ENCODE peak calls at places on chromosomes 7 and 10, in five cellular contexts. One of them, this sample, is unnamed.
A peak's percentile ranks its signal among the peaks of the same experiment; 100 is the strongest.

GRCh38 chr10:48592346-48592745 is 12.5 kb downstream of the ARHGAP22 start:
- DNase-seq in transverse colon: no peak
- DNase-seq in H1: no peak
- DNase-seq in suprapubic skin: no peak
- DNase-seq in HCT116: no peak
- DNase-seq in this sample: no peak

GRCh38 chr7:37481722-37482288 is 33.1 kb upstream of the ELMO1 start:
- DNase-seq in transverse colon: no peak
- DNase-seq in H1: no peak
- DNase-seq in suprapubic skin: no peak
- DNase-seq in HCT116: no peak
- DNase-seq in this sample: no peak

GRCh38 chr10:122019414-122019975 is 30.5 kb downstream of the TACC2 start:
- DNase-seq in transverse colon: peak; percentile 89
- DNase-seq in H1: no peak
- DNase-seq in suprapubic skin: no peak
- DNase-seq in HCT116: no peak
- DNase-seq in this sample: no peak

GRCh38 chr10:61285749-61286148 is 167.4 kb downstream of the TMEM26 start:
- DNase-seq in transverse colon: no peak
- DNase-seq in H1: no peak
- DNase-seq in suprapubic skin: no peak
- DNase-seq in HCT116: no peak
- DNase-seq in this sample: no peak

GRCh38 chr10:115654961-115655360 is 561.8 kb downstream of the ATRNL1 start:
- DNase-seq in transverse colon: no peak
- DNase-seq in H1: no peak
- DNase-seq in suprapubic skin: no peak
- DNase-seq in HCT116: no peak
- DNase-seq in this sample: no peak

GRCh38 chr10:111142082-111142481 is 65.3 kb downstream of the ADRA2A start:
- DNase-seq in transverse colon: no peak
- DNase-seq in H1: no peak
- DNase-seq in suprapubic skin: no peak
- DNase-seq in HCT116: peak; percentile 8
- DNase-seq in this sample: no peak

GRCh38 chr10:28883741-28884443 is 206.6 kb downstream of the BAMBI start:
- DNase-seq in transverse colon: no peak
- DNase-seq in H1: no peak
- DNase-seq in suprapubic skin: no peak
- DNase-seq in HCT116: no peak
- DNase-seq in this sample: no peak

GRCh38 chr7:38862666-38863065 is 46.3 kb downstream of the VPS41 start:
- DNase-seq in transverse colon: no peak
- DNase-seq in H1: no peak
- DNase-seq in suprapubic skin: no peak
- DNase-seq in HCT116: no peak
- DNase-seq in this sample: no peak

GRCh38 chr10:18293536-18294510 is 153.6 kb downstream of the CACNB2 start:
- DNase-seq in transverse colon: no peak
- DNase-seq in H1: no peak
- DNase-seq in suprapubic skin: no peak
- DNase-seq in HCT116: no peak
- DNase-seq in this sample: no peak

GRCh38 chr7:46707973-46708372 is 786.9 kb upstream of the IGFBP3 start:
- DNase-seq in transverse colon: no peak
- DNase-seq in H1: no peak
- DNase-seq in suprapubic skin: no peak
- DNase-seq in HCT116: no peak
- DNase-seq in this sample: no peak

GRCh38 chr7:132430863-132431822 is 145.1 kb downstream of the PLXNA4 start:
- DNase-seq in transverse colon: peak; percentile 72
- DNase-seq in H1: no peak
- DNase-seq in suprapubic skin: no peak
- DNase-seq in HCT116: no peak
- DNase-seq in this sample: no peak

GRCh38 chr7:94129443-94130140 is 125.4 kb upstream of the BET1 start:
- DNase-seq in transverse colon: no peak
- DNase-seq in H1: no peak
- DNase-seq in suprapubic skin: no peak
- DNase-seq in HCT116: no peak
- DNase-seq in this sample: no peak

GRCh38 chr10:104254493-104255243 is at the start of gene GSTO1:
- DNase-seq in transverse colon: peak; percentile 82
- DNase-seq in H1: no peak
- DNase-seq in suprapubic skin: peak; percentile 92
- DNase-seq in HCT116: peak; percentile 51
- DNase-seq in this sample: peak; percentile 64

GRCh38 chr10:95661818-95662217 is 5.3 kb upstream of the ALDH18A1 start:
- DNase-seq in transverse colon: no peak
- DNase-seq in H1: no peak
- DNase-seq in suprapubic skin: no peak
- DNase-seq in HCT116: no peak
- DNase-seq in this sample: no peak

GRCh38 chr10:49679480-49679893 is at the start of gene C10orf53:
- DNase-seq in transverse colon: no peak
- DNase-seq in H1: peak; percentile 33
- DNase-seq in suprapubic skin: no peak
- DNase-seq in HCT116: no peak
- DNase-seq in this sample: no peak

GRCh38 chr7:150384406-150385239 is 5.5 kb downstream of the ZNF775 start:
- DNase-seq in transverse colon: no peak
- DNase-seq in H1: no peak
- DNase-seq in suprapubic skin: no peak
- DNase-seq in HCT116: no peak
- DNase-seq in this sample: no peak

GRCh38 chr7:158327571-158328180 is 259.9 kb downstream of the PTPRN2 start:
- DNase-seq in transverse colon: no peak
- DNase-seq in H1: no peak
- DNase-seq in suprapubic skin: no peak
- DNase-seq in HCT116: no peak
- DNase-seq in this sample: no peak

GRCh38 chr10:97095701-97096300 is 90.0 kb downstream of the SLIT1 start:
- DNase-seq in transverse colon: no peak
- DNase-seq in H1: no peak
- DNase-seq in suprapubic skin: no peak
- DNase-seq in HCT116: no peak
- DNase-seq in this sample: no peak

GRCh38 chr7:118222591-118222990 is 1.9 kb upstream of the ANKRD7 start:
- DNase-seq in transverse colon: no peak
- DNase-seq in H1: no peak
- DNase-seq in suprapubic skin: no peak
- DNase-seq in HCT116: no peak
- DNase-seq in this sample: no peak

GRCh38 chr7:98086231-98086855 is 20.3 kb upstream of the LMTK2 start:
- DNase-seq in transverse colon: peak; percentile 94
- DNase-seq in H1: no peak
- DNase-seq in suprapubic skin: peak; percentile 81
- DNase-seq in HCT116: no peak
- DNase-seq in this sample: no peak

GRCh38 chr10:44922021-44922420 is 10.9 kb downstream of the TMEM72 start:
- DNase-seq in transverse colon: no peak
- DNase-seq in H1: no peak
- DNase-seq in suprapubic skin: no peak
- DNase-seq in HCT116: no peak
- DNase-seq in this sample: no peak

GRCh38 chr10:119289227-119289925 is 82.0 kb downstream of the GRK5 start:
- DNase-seq in transverse colon: no peak
- DNase-seq in H1: no peak
- DNase-seq in suprapubic skin: no peak
- DNase-seq in HCT116: no peak
- DNase-seq in this sample: no peak

GRCh38 chr10:100037758-100038315 is 28.1 kb upstream of the DNMBP start:
- DNase-seq in transverse colon: no peak
- DNase-seq in H1: no peak
- DNase-seq in suprapubic skin: no peak
- DNase-seq in HCT116: no peak
- DNase-seq in this sample: no peak

GRCh38 chr10:112842832-112843360 is 107.2 kb upstream of the TCF7L2 start:
- DNase-seq in transverse colon: no peak
- DNase-seq in H1: no peak
- DNase-seq in suprapubic skin: no peak
- DNase-seq in HCT116: no peak
- DNase-seq in this sample: no peak

GRCh38 chr10:62978417-62978955 is 154.6 kb upstream of the NRBF2 start:
- DNase-seq in transverse colon: no peak
- DNase-seq in H1: no peak
- DNase-seq in suprapubic skin: no peak
- DNase-seq in HCT116: no peak
- DNase-seq in this sample: no peak

DNA sequence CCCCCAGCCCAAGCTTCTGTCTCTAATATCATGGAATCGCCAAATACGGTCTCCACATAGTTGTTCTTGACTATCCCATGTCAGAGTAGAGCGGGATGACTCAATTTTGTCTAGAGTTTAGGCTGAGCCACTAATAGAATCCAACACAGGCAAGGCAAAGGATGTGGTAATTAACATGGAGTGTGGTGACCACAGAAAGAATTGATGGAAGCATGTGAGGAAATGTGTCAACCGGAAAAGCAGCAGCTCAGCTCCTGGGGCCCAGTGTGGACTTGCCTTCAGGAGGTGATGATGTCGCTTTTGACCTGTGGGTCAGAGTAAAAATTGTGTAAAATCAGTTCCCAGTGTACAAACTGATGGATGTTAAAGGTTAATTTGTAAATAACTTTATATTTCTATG is 139.3 kb upstream of the KLF6 start:
- DNase-seq in transverse colon: no peak
- DNase-seq in H1: no peak
- DNase-seq in suprapubic skin: no peak
- DNase-seq in HCT116: no peak
- DNase-seq in this sample: no peak
- TF ChIP-seq POLR2AphosphoS5 in transverse colon: no peak
- TF ChIP-seq POLR2AphosphoS5 in H1: no peak
- TF ChIP-seq POLR2AphosphoS5 in suprapubic skin: no peak
- TF ChIP-seq POLR2AphosphoS5 in HCT116: no peak
- TF ChIP-seq POLR2AphosphoS5 in this sample: no peak

GRCh38 chr10:131400518-131400917 is 89.0 kb upstream of the TCERG1L start:
- DNase-seq in transverse colon: no peak
- DNase-seq in H1: no peak
- DNase-seq in suprapubic skin: no peak
- DNase-seq in HCT116: no peak
- DNase-seq in this sample: no peak
- TF ChIP-seq POLR2AphosphoS5 in transverse colon: no peak
- TF ChIP-seq POLR2AphosphoS5 in H1: no peak
- TF ChIP-seq POLR2AphosphoS5 in suprapubic skin: no peak
- TF ChIP-seq POLR2AphosphoS5 in HCT116: no peak
- TF ChIP-seq POLR2AphosphoS5 in this sample: no peak

GRCh38 chr7:80940539-80941205 is 21.8 kb upstream of the SEMA3C start:
- DNase-seq in transverse colon: no peak
- DNase-seq in H1: no peak
- DNase-seq in suprapubic skin: no peak
- DNase-seq in HCT116: no peak
- DNase-seq in this sample: no peak

GRCh38 chr7:80943342-80943741 is 24.5 kb upstream of the SEMA3C start:
- DNase-seq in transverse colon: no peak
- DNase-seq in H1: no peak
- DNase-seq in suprapubic skin: no peak
- DNase-seq in HCT116: no peak
- DNase-seq in this sample: no peak

GRCh38 chr7:80942261-80943041 is 23.6 kb upstream of the SEMA3C start:
- DNase-seq in transverse colon: peak; percentile 31
- DNase-seq in H1: peak; percentile 23
- DNase-seq in suprapubic skin: peak; percentile 66
- DNase-seq in HCT116: peak; percentile 79
- DNase-seq in this sample: no peak

GRCh38 chr7:80937336-80937735 is 18.5 kb upstream of the SEMA3C start:
- DNase-seq in transverse colon: no peak
- DNase-seq in H1: no peak
- DNase-seq in suprapubic skin: no peak
- DNase-seq in HCT116: no peak
- DNase-seq in this sample: no peak

DNA sequence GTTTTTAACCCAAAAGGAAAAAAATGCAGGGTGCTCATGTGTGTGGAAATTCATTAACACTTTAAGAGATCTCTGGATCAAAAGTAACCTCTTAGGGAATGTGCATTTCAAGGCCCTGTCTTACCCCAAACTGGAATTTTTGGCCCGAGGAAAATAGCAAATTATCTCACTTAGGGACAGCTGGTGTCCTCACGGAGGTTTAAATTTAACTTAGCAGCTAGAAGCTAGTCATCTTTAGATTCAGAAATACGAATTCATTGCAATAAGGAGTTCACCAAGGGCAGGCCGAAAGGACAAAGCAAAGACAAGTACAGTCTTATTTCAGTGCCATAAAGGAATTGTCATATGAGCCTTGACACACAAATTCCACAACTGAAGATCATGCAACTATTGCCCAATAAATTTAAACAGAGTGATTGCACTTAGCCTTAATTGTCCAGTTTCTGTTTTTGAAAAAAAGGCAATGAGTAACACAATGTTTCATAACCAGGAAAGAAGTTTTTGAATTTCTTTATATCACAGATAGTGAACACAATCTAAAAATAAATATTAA is 22.4 kb upstream of the SEMA3C start:
- DNase-seq in transverse colon: no peak
- DNase-seq in H1: no peak
- DNase-seq in suprapubic skin: no peak
- DNase-seq in HCT116: no peak
- DNase-seq in this sample: no peak
- TF ChIP-seq POLR2AphosphoS5 in transverse colon: peak; percentile 40
- TF ChIP-seq POLR2AphosphoS5 in H1: no peak
- TF ChIP-seq POLR2AphosphoS5 in suprapubic skin: peak; percentile 82
- TF ChIP-seq POLR2AphosphoS5 in HCT116: no peak
- TF ChIP-seq POLR2AphosphoS5 in this sample: no peak

GRCh38 chr7:99404235-99404976 is 4.0 kb downstream of the PDAP1 start:
- DNase-seq in transverse colon: no peak
- DNase-seq in H1: no peak
- DNase-seq in suprapubic skin: no peak
- DNase-seq in HCT116: no peak
- DNase-seq in this sample: no peak

GRCh38 chr7:99408347-99409191 is at the start of the genes BUD31 and PDAP1:
- DNase-seq in transverse colon: peak; percentile 93
- DNase-seq in H1: peak; percentile 85
- DNase-seq in suprapubic skin: peak; percentile 96
- DNase-seq in HCT116: peak; percentile 89
- DNase-seq in this sample: peak; percentile 90

GRCh38 chr7:99404977-99405320 is 3.4 kb downstream of the PDAP1 start:
- DNase-seq in transverse colon: no peak
- DNase-seq in H1: no peak
- DNase-seq in suprapubic skin: no peak
- DNase-seq in HCT116: no peak
- DNase-seq in this sample: no peak

GRCh38 chr7:99407849-99408346 is 499 bp downstream of the PDAP1 start:
- DNase-seq in transverse colon: peak; percentile 50
- DNase-seq in H1: no peak
- DNase-seq in suprapubic skin: peak; percentile 88
- DNase-seq in HCT116: no peak
- DNase-seq in this sample: no peak

DNA sequence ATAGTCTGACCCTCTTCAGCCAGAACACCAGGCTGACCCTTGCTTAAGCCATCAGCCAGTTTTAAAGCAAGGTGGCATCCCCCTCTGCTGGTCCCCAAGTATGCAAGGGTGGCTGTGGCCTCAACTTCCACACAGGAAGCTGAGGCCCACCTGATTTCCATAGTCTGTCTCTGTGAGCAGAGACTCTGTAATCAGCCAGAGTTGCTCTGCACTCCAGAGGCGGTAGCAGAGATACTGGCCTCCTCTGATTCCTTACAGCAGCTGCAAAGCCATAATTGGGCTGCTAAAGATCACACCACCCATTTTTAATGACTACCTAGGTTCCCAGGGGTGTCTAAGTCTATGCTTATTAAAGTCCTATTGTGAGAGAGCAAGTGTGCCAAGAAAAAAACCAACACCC is 1.8 kb downstream of the PDAP1 start:
- DNase-seq in transverse colon: no peak
- DNase-seq in H1: no peak
- DNase-seq in suprapubic skin: no peak
- DNase-seq in HCT116: no peak
- DNase-seq in this sample: no peak
- TF ChIP-seq POLR2AphosphoS5 in transverse colon: no peak
- TF ChIP-seq POLR2AphosphoS5 in H1: no peak
- TF ChIP-seq POLR2AphosphoS5 in suprapubic skin: no peak
- TF ChIP-seq POLR2AphosphoS5 in HCT116: peak; percentile 1
- TF ChIP-seq POLR2AphosphoS5 in this sample: no peak